ENCODE peak calls at places on chromosomes 2 and 18, in seven cellular contexts. M is breast epithelium, B is HCT116, K is HepG2, R is K562, C is GM12891, T is endothelial cell of umbilical vein. A is an unnamed sample.

GRCh38 chr2:38176619-38177021 is 100.7 kb upstream of the CYP1B1 start:
- DNase-seq in K (no peak), M (no peak), C (no peak), T (no peak), B (no peak), R (no peak), A (peak)

GRCh38 chr2:151733781-151734672 is at the start of gene NEB:
- DNase-seq in T (no peak), R (no peak), K (no peak), B (no peak), C (no peak), M (no peak), A (no peak)

GRCh38 chr18:50115095-50115494 is 79.9 kb downstream of the MYO5B start:
- DNase-seq in R (no peak), T (no peak), M (no peak), K (peak), B (no peak), C (no peak), A (no peak)

GRCh38 chr2:55500025-55500424 is 19.5 kb upstream of the CFAP36 start:
- DNase-seq in C (no peak), M (no peak), R (no peak), K (peak), B (no peak), T (no peak), A (no peak)

GRCh38 chr2:216298719-216299118 is 73.6 kb downstream of the MARCHF4 start:
- DNase-seq in C (no peak), B (no peak), M (no peak), R (no peak), T (peak), K (no peak), A (no peak)

GRCh38 chr2:9430316-9431293 is 7.2 kb downstream of the CPSF3 start:
- DNase-seq in C (no peak), K (no peak), M (no peak), B (no peak), R (no peak), T (peak), A (no peak)

GRCh38 chr2:33047939-33048338 is 101.2 kb downstream of the LTBP1 start:
- DNase-seq in K (no peak), T (no peak), C (no peak), B (no peak), R (no peak), M (no peak), A (no peak)

GRCh38 chr2:79638410-79638809 is 125.6 kb downstream of the CTNNA2 start:
- DNase-seq in T (no peak), R (no peak), M (no peak), B (no peak), C (no peak), K (no peak), A (no peak)

GRCh38 chr2:12436483-12436882 is 280.3 kb upstream of the TRIB2 start:
- DNase-seq in K (no peak), C (no peak), M (no peak), B (no peak), R (no peak), T (no peak), A (no peak)

DNA sequence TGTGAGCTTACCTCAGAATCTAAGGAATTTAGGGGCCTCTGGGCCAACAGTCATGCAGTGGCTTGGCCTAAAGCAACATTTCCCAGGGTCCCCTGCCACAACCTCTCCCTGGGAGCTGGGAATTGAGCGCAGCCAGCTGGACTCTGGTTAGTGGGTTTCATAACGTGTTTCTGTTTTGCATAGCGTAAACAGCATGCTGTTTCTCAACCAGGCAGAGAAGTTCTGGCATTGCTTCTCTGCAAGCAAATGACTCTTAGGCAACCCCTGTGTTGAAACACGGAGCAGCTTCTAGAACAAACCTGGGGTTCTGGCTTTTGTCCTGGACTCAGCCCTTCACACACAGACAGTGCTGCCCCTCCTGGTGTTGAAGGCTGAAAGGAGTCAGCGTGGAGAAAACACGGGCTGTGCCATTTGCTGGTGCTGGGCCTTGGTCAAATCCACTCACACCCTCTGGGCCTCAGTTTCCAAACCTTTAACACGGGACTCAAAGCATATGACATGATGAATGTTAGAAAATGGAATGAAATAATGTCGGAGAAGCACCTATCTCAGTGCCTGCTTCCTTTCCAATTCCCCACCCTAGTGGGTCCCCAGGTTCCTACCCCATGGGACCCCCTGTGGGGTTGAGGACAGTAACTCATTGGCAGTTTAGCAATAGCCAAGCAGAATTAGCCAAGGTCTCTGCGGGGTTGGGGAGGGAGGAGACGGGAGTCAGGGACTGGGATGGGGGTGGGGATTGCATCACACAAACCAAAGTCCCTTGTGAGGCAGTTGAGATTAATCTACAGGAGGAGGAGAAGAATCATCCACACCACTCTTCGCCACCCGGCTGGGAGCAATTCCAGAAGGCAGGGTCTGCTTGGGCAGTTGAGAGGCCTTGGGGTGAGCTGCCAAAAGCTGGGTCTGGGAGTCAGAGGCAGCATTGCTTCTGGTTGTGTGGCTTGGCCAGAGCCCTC is 30.2 kb upstream of the IL1R2 start:
- DNase-seq in R (no peak), T (no peak), M (no peak), K (peak), B (no peak), C (no peak), A (peak)
- TF ChIP-seq POLR2A in R (no peak), T (no peak), M (no peak), K (no peak), B (no peak), C (no peak), A (no peak)

GRCh38 chr2:239625913-239626734 is 225.3 kb upstream of the HDAC4 start:
- DNase-seq in T (no peak), R (no peak), B (no peak), K (no peak), C (no peak), M (no peak), A (no peak)
- TF ChIP-seq POLR2AphosphoS5 in T (no peak), R (no peak), B (no peak), K (no peak), C (no peak), M (no peak), A (no peak)

GRCh38 chr18:74497778-74498177 is 1.6 kb downstream of the CNDP2 start:
- DNase-seq in C (no peak), M (no peak), B (no peak), R (no peak), K (no peak), T (no peak), A (no peak)

GRCh38 chr18:74497308-74497640 is 1.1 kb downstream of the CNDP2 start:
- DNase-seq in K (peak), R (no peak), C (no peak), B (no peak), M (no peak), T (no peak), A (no peak)

GRCh38 chr18:74496508-74497307 is 545 bp downstream of the CNDP2 start:
- DNase-seq in B (peak), T (no peak), M (peak), K (peak), R (peak), C (no peak), A (peak)

GRCh38 chr18:74494514-74494913 is 1.6 kb upstream of the CNDP2 start:
- DNase-seq in M (no peak), B (no peak), R (no peak), C (no peak), T (no peak), K (no peak), A (no peak)

DNA sequence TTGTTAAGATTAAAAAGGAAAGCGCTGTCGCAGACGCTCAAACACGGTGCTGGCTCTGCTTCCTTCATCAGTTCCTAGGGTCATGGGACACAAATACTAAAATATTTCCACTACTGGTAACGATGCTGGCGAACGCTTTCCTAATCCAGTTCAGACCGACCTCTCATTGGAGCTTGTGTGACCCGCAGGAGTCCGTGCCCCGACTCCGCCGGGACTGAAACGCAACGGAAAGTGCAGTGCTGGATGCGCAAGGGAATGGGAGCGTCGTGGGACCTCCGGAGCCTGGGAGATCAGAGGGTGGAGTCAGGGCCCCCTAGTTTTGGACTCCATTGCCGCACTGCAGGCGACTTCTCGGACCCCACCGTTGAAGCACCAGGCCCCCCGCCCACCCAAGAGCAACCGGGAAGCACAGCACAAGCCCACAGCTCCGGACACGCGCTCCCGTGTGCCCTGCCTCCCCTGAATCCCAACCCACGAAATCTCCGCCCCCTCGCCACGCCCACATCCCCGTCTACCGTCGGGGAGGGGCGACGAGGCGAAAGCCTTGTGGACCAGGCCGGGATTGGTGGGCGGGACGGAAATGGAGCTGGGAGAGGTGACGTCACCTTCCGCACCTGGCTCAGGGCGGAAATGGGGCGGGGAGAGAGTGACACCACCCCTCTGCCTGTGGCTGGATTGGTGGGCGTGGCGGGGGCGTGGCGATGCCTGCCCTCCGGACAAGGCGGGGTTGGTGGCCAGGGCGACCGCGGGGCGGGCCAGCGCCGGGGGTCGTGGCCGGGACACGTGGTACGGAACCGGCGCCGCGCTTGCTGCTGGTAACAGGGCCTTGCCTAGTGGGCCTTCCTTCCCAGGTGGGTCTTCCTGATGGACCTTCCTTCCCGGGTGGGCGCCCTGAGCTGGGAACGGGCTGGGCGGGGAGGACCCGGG is at the start of gene CNDP2:
- DNase-seq in C (peak), M (peak), R (peak), B (peak), T (peak), K (peak), A (peak)
- TF ChIP-seq POLR2A in C (peak), M (peak), R (peak), B (peak), T (peak), K (peak), A (peak)

DNA sequence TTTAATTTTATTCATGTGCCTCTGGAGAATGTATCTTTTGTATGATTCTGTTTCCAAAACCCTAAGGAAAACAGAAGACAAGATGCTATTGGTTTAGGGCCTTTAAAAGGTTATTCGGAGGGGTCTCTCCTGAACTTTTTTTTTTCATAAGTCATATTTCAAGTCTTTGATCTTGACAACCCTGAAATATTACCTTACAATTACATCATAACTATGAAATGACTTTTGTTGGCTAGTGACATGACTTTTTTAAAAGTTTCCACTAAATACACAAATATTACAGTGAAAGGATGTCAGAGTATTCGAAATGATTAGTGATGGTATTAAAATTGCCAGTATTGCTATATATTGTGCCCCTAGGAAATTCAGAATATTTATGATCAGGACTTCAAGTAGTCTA is 31.8 kb upstream of the FZD7 start:
- DNase-seq in M (no peak), T (no peak), B (no peak), R (no peak), C (no peak), K (no peak), A (no peak)
- TF ChIP-seq POLR2AphosphoS5 in M (no peak), T (no peak), B (no peak), R (no peak), C (no peak), K (no peak), A (no peak)